ENCODE peak calls at places on chromosomes 16 and 17, in eight cellular contexts. G, O, N, C, A, P, H and W are unnamed samples.
A peak's percentile ranks its signal among the peaks of the same experiment; 100 is the strongest.

GRCh38 chr16:66372078-66372897 is 5.8 kb downstream of the CDH5 start:
- DNase-seq in G (no peak), O (no peak), N (no peak), C (no peak), A (no peak), P (no peak), H (no peak), W (no peak)

GRCh38 chr16:30901201-30902069 is 5.0 kb downstream of the CTF1 start:
- DNase-seq in G (no peak), O (peak; percentile 42), N (peak; percentile 52), C (no peak), A (no peak), P (no peak), H (no peak), W (no peak)

GRCh38 chr17:17088511-17089205 is 46.4 kb downstream of the MPRIP start:
- DNase-seq in G (no peak), O (no peak), N (no peak), C (no peak), A (no peak), P (no peak), H (no peak), W (no peak)

GRCh38 chr17:67388986-67389385 is 11.9 kb downstream of the PITPNC1 start:
- DNase-seq in G (no peak), O (no peak), N (no peak), C (no peak), A (no peak), P (no peak), H (no peak), W (no peak)

GRCh38 chr17:66474258-66474657 is 171.8 kb downstream of the PRKCA start:
- DNase-seq in G (no peak), O (no peak), N (no peak), C (no peak), A (no peak), P (no peak), H (no peak), W (no peak)

GRCh38 chr16:84098939-84099338 is 17.8 kb downstream of the MBTPS1 start:
- DNase-seq in G (no peak), O (no peak), N (no peak), C (no peak), A (no peak), P (no peak), H (no peak), W (no peak)

GRCh38 chr16:78869492-78869891 is 731.0 kb downstream of the MAF start:
- DNase-seq in G (no peak), O (no peak), N (no peak), C (no peak), A (no peak), P (no peak), H (no peak), W (no peak)

GRCh38 chr16:19639986-19640421 is 78.0 kb downstream of the KNOP1 start:
- DNase-seq in G (no peak), O (no peak), N (peak; percentile 23), C (no peak), A (no peak), P (no peak), H (no peak), W (no peak)

GRCh38 chr16:70660672-70661350 is 14.5 kb downstream of the IL34 start:
- DNase-seq in G (no peak), O (no peak), N (no peak), C (no peak), A (no peak), P (no peak), H (no peak), W (no peak)

GRCh38 chr17:42537156-42537805 is 1.2 kb downstream of the NAGLU start:
- DNase-seq in G (no peak), O (no peak), N (no peak), C (no peak), A (no peak), P (no peak), H (no peak), W (no peak)

GRCh38 chr16:35140293-35140986 is 1681.0 kb downstream of the TP53TG3F start:
- DNase-seq in G (no peak), O (no peak), N (no peak), C (no peak), A (no peak), P (no peak), H (no peak), W (no peak)

GRCh38 chr16:78291642-78292041 is 192.2 kb downstream of the WWOX start:
- DNase-seq in G (no peak), O (no peak), N (no peak), C (no peak), A (no peak), P (no peak), H (no peak), W (no peak)

GRCh38 chr16:74605746-74606520 is 981 bp downstream of the GLG1 start:
- DNase-seq in G (no peak), O (no peak), N (peak; percentile 44), C (no peak), A (no peak), P (no peak), H (no peak), W (no peak)

GRCh38 chr16:74607310-74607966 is 524 bp upstream of the GLG1 start:
- DNase-seq in G (no peak), O (no peak), N (no peak), C (no peak), A (no peak), P (no peak), H (no peak), W (no peak)

GRCh38 chr16:74603848-74604247 is 3.1 kb downstream of the GLG1 start:
- DNase-seq in G (no peak), O (no peak), N (no peak), C (no peak), A (no peak), P (no peak), H (no peak), W (no peak)

GRCh38 chr16:74606521-74607309 is at the start of gene GLG1:
- DNase-seq in G (peak; percentile 78), O (peak; percentile 91), N (peak; percentile 95), C (peak; percentile 91), A (peak; percentile 93), P (peak; percentile 93), H (peak; percentile 59), W (peak; percentile 95)

DNA sequence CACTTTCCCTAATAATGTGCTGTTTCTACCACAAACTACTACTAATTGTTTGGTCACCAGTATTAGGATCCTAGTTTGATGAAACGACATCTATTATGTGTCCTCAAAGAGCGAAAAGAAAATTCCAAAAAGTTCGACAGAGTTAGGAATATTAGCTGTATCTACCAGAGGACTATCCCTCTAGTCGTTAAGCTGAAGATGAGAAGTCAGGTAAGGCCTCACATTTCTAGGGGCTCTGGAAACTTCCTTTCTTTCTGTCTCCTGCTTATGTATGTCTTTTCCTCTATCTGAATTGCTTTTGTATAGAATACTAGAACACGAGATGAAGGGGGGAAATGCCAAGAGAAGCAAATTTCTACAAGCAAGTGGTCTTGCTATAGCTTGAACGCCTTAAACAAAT is 1.6 kb downstream of the GLG1 start:
- DNase-seq in G (no peak), O (no peak), N (no peak), C (no peak), A (no peak), P (no peak), H (no peak), W (no peak)
- TF ChIP-seq CTCF in G (no peak), O (no peak), N (no peak), C (no peak), A (no peak), P (no peak), H (no peak), W (no peak)

GRCh38 chr17:72416054-72416691 is 295.4 kb downstream of the SOX9 start:
- DNase-seq in G (peak; percentile 85), O (no peak), N (no peak), C (no peak), A (no peak), P (no peak), H (no peak), W (no peak)

GRCh38 chr17:72417627-72418026 is 296.8 kb downstream of the SOX9 start:
- DNase-seq in G (no peak), O (no peak), N (no peak), C (no peak), A (no peak), P (no peak), H (no peak), W (no peak)

GRCh38 chr17:72414032-72414396 is 293.2 kb downstream of the SOX9 start:
- DNase-seq in G (no peak), O (no peak), N (no peak), C (no peak), A (no peak), P (no peak), H (no peak), W (no peak)

GRCh38 chr17:72414967-72415853 is 294.4 kb downstream of the SOX9 start:
- DNase-seq in G (no peak), O (no peak), N (no peak), C (no peak), A (no peak), P (no peak), H (no peak), W (no peak)

GRCh38 chr17:72416905-72417304 is 296.1 kb downstream of the SOX9 start:
- DNase-seq in G (no peak), O (no peak), N (no peak), C (no peak), A (no peak), P (no peak), H (no peak), W (no peak)
- H3K4me1 ChIP-seq in G (no peaks in the 10 kb centered on the region), O (peaks cover 40% of the 10 kb centered on the region), N (no peaks in the 10 kb centered on the region), C (peaks cover 30% of the 10 kb centered on the region), A (peaks cover 21% of the 10 kb centered on the region), P (peaks cover 11% of the 10 kb centered on the region), H (peaks cover 28% of the 10 kb centered on the region), W (peaks cover 6% of the 10 kb centered on the region)

DNA sequence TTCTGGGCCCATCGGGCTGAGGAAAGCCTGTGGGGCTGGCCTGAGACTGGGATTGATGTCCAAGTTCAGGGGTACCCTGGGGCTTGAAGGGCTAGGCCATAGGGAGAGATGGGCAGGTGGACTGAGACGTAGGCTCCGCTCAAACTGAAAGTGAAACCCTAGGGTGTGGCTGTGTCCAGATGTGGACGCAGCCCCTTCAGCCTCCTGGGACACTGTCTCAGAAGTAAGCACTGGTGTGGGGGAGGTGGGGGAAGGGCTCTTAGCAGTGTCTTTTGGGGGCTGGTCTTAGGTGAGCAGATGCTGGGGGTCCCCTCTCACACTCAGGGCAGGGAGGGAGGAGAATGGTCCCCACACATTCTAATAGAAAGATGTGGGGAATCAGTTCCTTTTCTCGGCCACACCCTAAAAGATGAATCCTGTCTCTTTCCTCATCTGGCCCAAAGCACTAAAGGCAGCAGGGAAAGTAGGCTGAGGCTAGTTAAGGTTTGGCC is 5.5 kb downstream of the FMNL1 start:
- DNase-seq in G (no peak), O (no peak), N (peak; percentile 74), C (no peak), A (no peak), P (no peak), H (no peak), W (peak; percentile 58)
- TF ChIP-seq POLR2A in G (no peak), O (no peak), N (peak; percentile 18), C (no peak), A (no peak), P (no peak), H (no peak), W (no peak)

DNA sequence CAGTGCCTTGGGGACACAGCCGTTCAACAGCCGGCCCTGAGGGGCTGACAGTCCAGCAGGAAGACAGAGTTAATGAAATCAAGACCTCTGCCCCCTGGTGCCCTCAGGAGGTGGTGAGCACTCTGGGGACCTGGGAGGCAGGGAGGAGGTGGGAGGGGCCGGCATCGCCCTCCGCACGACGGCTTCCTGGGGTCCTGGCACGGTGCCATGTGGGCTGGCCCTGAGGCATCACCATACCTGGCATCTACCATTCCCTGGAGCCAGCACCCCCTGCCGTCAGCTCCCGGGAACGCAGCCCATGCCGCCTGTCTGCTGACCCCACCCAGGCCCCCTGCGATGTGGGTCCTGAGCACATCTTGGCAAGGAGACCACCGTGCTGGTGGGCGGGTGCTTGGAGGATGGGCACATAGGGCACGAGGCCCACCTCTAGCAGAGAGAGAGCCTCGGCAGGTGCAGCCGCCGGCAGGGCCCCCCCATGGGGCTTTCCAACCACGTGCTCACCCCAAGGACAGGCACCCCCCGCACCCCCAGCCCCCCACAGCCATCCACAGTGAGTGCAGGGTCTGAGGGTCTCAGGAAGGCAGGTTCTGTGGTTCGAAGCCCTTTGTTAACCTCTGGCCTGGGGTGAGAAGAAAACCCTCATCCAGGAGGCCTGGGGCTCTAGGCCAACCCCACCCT is 52.5 kb downstream of the ZFPM1 start:
- DNase-seq in G (no peak), O (peak; percentile 75), N (no peak), C (peak; percentile 92), A (no peak), P (peak; percentile 88), H (no peak), W (no peak)
- TF ChIP-seq CTCF in G (no peak), O (peak; percentile 54), N (no peak), C (peak; percentile 81), A (no peak), P (no peak), H (peak; percentile 25), W (peak; percentile 20)